ENCODE peak calls at places on chromosomes 16 and 17, in ten cellular contexts. One of them, this sample, is unnamed.

GRCh38 chr17:43552229-43552837 is 6.2 kb upstream of the ETV4 start:
- DNase-seq in coronary artery: no peak
- DNase-seq in CD4-positive, CD25-positive, alpha-beta regulatory T cell: no peak
- DNase-seq in tibial nerve: no peak
- DNase-seq in cardiac fibroblast: no peak
- DNase-seq in uterus: no peak
- DNase-seq in heart left ventricle: no peak
- DNase-seq in AG04450: no peak
- DNase-seq in cardiac muscle cell: no peak
- DNase-seq in fibroblast of pulmonary artery: no peak
- DNase-seq in this sample: no peak

GRCh38 chr17:46832945-46833839 is 14.7 kb upstream of the WNT3 start:
- DNase-seq in coronary artery: no peak
- DNase-seq in CD4-positive, CD25-positive, alpha-beta regulatory T cell: no peak
- DNase-seq in tibial nerve: no peak
- DNase-seq in cardiac fibroblast: peak; percentile 71
- DNase-seq in uterus: no peak
- DNase-seq in heart left ventricle: no peak
- DNase-seq in AG04450: peak; percentile 44
- DNase-seq in cardiac muscle cell: peak; percentile 52
- DNase-seq in fibroblast of pulmonary artery: peak; percentile 31
- DNase-seq in this sample: no peak

GRCh38 chr16:79589495-79590134 is 10.9 kb downstream of the MAF start:
- DNase-seq in coronary artery: no peak
- DNase-seq in CD4-positive, CD25-positive, alpha-beta regulatory T cell: no peak
- DNase-seq in tibial nerve: no peak
- DNase-seq in cardiac fibroblast: no peak
- DNase-seq in uterus: peak; percentile 41
- DNase-seq in heart left ventricle: peak; percentile 65
- DNase-seq in AG04450: no peak
- DNase-seq in cardiac muscle cell: no peak
- DNase-seq in fibroblast of pulmonary artery: no peak
- DNase-seq in this sample: no peak

GRCh38 chr16:84292032-84292431 is 2.6 kb upstream of the WFDC1 start:
- DNase-seq in coronary artery: no peak
- DNase-seq in CD4-positive, CD25-positive, alpha-beta regulatory T cell: no peak
- DNase-seq in tibial nerve: no peak
- DNase-seq in cardiac fibroblast: no peak
- DNase-seq in uterus: no peak
- DNase-seq in heart left ventricle: no peak
- DNase-seq in AG04450: no peak
- DNase-seq in cardiac muscle cell: no peak
- DNase-seq in fibroblast of pulmonary artery: no peak
- DNase-seq in this sample: no peak

GRCh38 chr16:2467301-2468141 is 3.6 kb upstream of the NTN3 start:
- DNase-seq in coronary artery: no peak
- DNase-seq in CD4-positive, CD25-positive, alpha-beta regulatory T cell: no peak
- DNase-seq in tibial nerve: peak; percentile 66
- DNase-seq in cardiac fibroblast: peak; percentile 59
- DNase-seq in uterus: peak; percentile 80
- DNase-seq in heart left ventricle: peak; percentile 87
- DNase-seq in AG04450: no peak
- DNase-seq in cardiac muscle cell: peak; percentile 76
- DNase-seq in fibroblast of pulmonary artery: peak; percentile 60
- DNase-seq in this sample: peak; percentile 84

GRCh38 chr17:49074851-49075540 is 57.6 kb upstream of the B4GALNT2 start:
- DNase-seq in coronary artery: no peak
- DNase-seq in CD4-positive, CD25-positive, alpha-beta regulatory T cell: no peak
- DNase-seq in tibial nerve: no peak
- DNase-seq in cardiac fibroblast: no peak
- DNase-seq in uterus: no peak
- DNase-seq in heart left ventricle: no peak
- DNase-seq in AG04450: no peak
- DNase-seq in cardiac muscle cell: peak; percentile 27
- DNase-seq in fibroblast of pulmonary artery: no peak
- DNase-seq in this sample: no peak

GRCh38 chr17:1904273-1905052 is 74.7 kb downstream of the RPA1 start:
- DNase-seq in coronary artery: no peak
- DNase-seq in CD4-positive, CD25-positive, alpha-beta regulatory T cell: no peak
- DNase-seq in tibial nerve: no peak
- DNase-seq in cardiac fibroblast: no peak
- DNase-seq in uterus: no peak
- DNase-seq in heart left ventricle: no peak
- DNase-seq in AG04450: no peak
- DNase-seq in cardiac muscle cell: no peak
- DNase-seq in fibroblast of pulmonary artery: no peak
- DNase-seq in this sample: no peak

GRCh38 chr17:44970136-44970737 is 2.1 kb upstream of the C1QL1 start:
- DNase-seq in coronary artery: no peak
- DNase-seq in CD4-positive, CD25-positive, alpha-beta regulatory T cell: no peak
- DNase-seq in tibial nerve: no peak
- DNase-seq in cardiac fibroblast: no peak
- DNase-seq in uterus: peak; percentile 58
- DNase-seq in heart left ventricle: no peak
- DNase-seq in AG04450: no peak
- DNase-seq in cardiac muscle cell: peak; percentile 44
- DNase-seq in fibroblast of pulmonary artery: no peak
- DNase-seq in this sample: peak; percentile 68

GRCh38 chr17:56679148-56679766 is 85.8 kb downstream of the NOG start:
- DNase-seq in coronary artery: no peak
- DNase-seq in CD4-positive, CD25-positive, alpha-beta regulatory T cell: peak; percentile 25
- DNase-seq in tibial nerve: peak; percentile 20
- DNase-seq in cardiac fibroblast: peak; percentile 53
- DNase-seq in uterus: no peak
- DNase-seq in heart left ventricle: no peak
- DNase-seq in AG04450: no peak
- DNase-seq in cardiac muscle cell: peak; percentile 47
- DNase-seq in fibroblast of pulmonary artery: peak; percentile 41
- DNase-seq in this sample: no peak

GRCh38 chr16:1156983-1157638 is 4.2 kb downstream of the CACNA1H start:
- DNase-seq in coronary artery: no peak
- DNase-seq in CD4-positive, CD25-positive, alpha-beta regulatory T cell: no peak
- DNase-seq in tibial nerve: no peak
- DNase-seq in cardiac fibroblast: no peak
- DNase-seq in uterus: no peak
- DNase-seq in heart left ventricle: no peak
- DNase-seq in AG04450: no peak
- DNase-seq in cardiac muscle cell: no peak
- DNase-seq in fibroblast of pulmonary artery: no peak
- DNase-seq in this sample: no peak

GRCh38 chr16:84821728-84822676 is 2.2 kb downstream of the CRISPLD2 start:
- DNase-seq in coronary artery: no peak
- DNase-seq in CD4-positive, CD25-positive, alpha-beta regulatory T cell: no peak
- DNase-seq in tibial nerve: no peak
- DNase-seq in cardiac fibroblast: no peak
- DNase-seq in uterus: peak; percentile 66
- DNase-seq in heart left ventricle: no peak
- DNase-seq in AG04450: no peak
- DNase-seq in cardiac muscle cell: peak; percentile 63
- DNase-seq in fibroblast of pulmonary artery: peak; percentile 67
- DNase-seq in this sample: peak; percentile 75

GRCh38 chr17:7558544-7559306 is at the start of gene TNFSF13:
- DNase-seq in coronary artery: no peak
- DNase-seq in CD4-positive, CD25-positive, alpha-beta regulatory T cell: no peak
- DNase-seq in tibial nerve: peak; percentile 50
- DNase-seq in cardiac fibroblast: no peak
- DNase-seq in uterus: no peak
- DNase-seq in heart left ventricle: peak; percentile 79
- DNase-seq in AG04450: no peak
- DNase-seq in cardiac muscle cell: no peak
- DNase-seq in fibroblast of pulmonary artery: no peak
- DNase-seq in this sample: peak; percentile 81
- H3K4me3 ChIP-seq in coronary artery: peak within 1 kb of the TSS; percentile 95
- H3K4me3 ChIP-seq in CD4-positive, CD25-positive, alpha-beta regulatory T cell: no peak within 1 kb of the TSS
- H3K4me3 ChIP-seq in tibial nerve: peak within 1 kb of the TSS; percentile 18
- H3K4me3 ChIP-seq in cardiac fibroblast: no peak within 1 kb of the TSS
- H3K4me3 ChIP-seq in uterus: peak within 1 kb of the TSS; percentile 12
- H3K4me3 ChIP-seq in heart left ventricle: no peak within 1 kb of the TSS
- H3K4me3 ChIP-seq in AG04450: no peak within 1 kb of the TSS
- H3K4me3 ChIP-seq in cardiac muscle cell: no peak within 1 kb of the TSS
- H3K4me3 ChIP-seq in fibroblast of pulmonary artery: peak within 1 kb of the TSS; percentile 24
- H3K4me3 ChIP-seq in this sample: no peak within 1 kb of the TSS

DNA sequence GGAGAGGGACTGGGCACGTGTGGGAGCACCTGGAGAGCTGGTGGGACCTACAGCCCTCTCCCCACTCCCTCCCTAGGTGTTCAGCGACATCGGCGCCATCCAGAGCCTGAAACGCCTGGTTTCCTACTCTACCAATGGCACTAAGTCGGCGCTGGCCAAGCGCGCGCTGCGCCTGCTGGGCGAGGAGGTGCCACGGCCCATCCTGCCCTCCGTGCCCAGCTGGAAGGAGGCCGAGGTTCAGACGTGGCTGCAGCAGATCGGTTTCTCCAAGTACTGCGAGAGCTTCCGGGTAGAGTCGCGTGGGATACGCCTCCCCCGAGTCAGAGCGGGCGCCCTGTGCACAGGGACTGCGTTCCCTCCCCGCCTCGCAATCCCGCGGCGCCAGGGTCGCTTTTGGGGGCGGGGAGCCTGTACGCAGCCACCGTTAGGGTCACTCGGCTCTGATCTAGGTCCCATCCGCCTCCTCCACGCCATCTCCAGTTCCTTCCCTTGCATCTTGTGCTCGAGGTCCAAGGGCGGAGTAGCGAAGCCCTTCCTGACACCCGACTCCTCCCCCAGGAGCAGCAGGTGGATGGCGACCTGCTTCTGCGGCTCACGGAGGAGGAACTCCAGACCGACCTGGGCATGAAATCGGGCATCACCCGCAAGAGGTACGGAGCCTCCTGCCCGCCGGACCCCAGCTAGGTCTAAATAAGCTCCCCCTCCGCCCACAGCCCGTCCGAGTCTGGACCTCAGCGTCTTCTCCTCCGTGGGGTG is 13.0 kb downstream of the SARM1 start:
- DNase-seq in coronary artery: no peak
- DNase-seq in CD4-positive, CD25-positive, alpha-beta regulatory T cell: peak; percentile 57
- DNase-seq in tibial nerve: peak; percentile 14
- DNase-seq in cardiac fibroblast: no peak
- DNase-seq in uterus: no peak
- DNase-seq in heart left ventricle: no peak
- DNase-seq in AG04450: no peak
- DNase-seq in cardiac muscle cell: no peak
- DNase-seq in fibroblast of pulmonary artery: no peak
- DNase-seq in this sample: peak; percentile 81
- H3K4me3 ChIP-seq in coronary artery: peak overlapping the region; percentile 65
- H3K4me3 ChIP-seq in CD4-positive, CD25-positive, alpha-beta regulatory T cell: peak overlapping the region; percentile 78
- H3K4me3 ChIP-seq in tibial nerve: peak overlapping the region; percentile 3
- H3K4me3 ChIP-seq in cardiac fibroblast: peak overlapping the region; percentile 17
- H3K4me3 ChIP-seq in uterus: peak overlapping the region; percentile 16
- H3K4me3 ChIP-seq in heart left ventricle: peak overlapping the region; percentile 16
- H3K4me3 ChIP-seq in AG04450: no peak overlapping the region
- H3K4me3 ChIP-seq in cardiac muscle cell: peak overlapping the region; percentile 23
- H3K4me3 ChIP-seq in fibroblast of pulmonary artery: no peak overlapping the region
- H3K4me3 ChIP-seq in this sample: no peak overlapping the region

GRCh38 chr16:71453051-71453450 is 9.0 kb downstream of the ZNF23 start:
- DNase-seq in coronary artery: no peak
- DNase-seq in CD4-positive, CD25-positive, alpha-beta regulatory T cell: no peak
- DNase-seq in tibial nerve: no peak
- DNase-seq in cardiac fibroblast: no peak
- DNase-seq in uterus: no peak
- DNase-seq in heart left ventricle: no peak
- DNase-seq in AG04450: no peak
- DNase-seq in cardiac muscle cell: no peak
- DNase-seq in fibroblast of pulmonary artery: no peak
- DNase-seq in this sample: no peak
- H3K4me3 ChIP-seq in coronary artery: no peak overlapping the region
- H3K4me3 ChIP-seq in CD4-positive, CD25-positive, alpha-beta regulatory T cell: no peak overlapping the region
- H3K4me3 ChIP-seq in tibial nerve: no peak overlapping the region
- H3K4me3 ChIP-seq in cardiac fibroblast: no peak overlapping the region
- H3K4me3 ChIP-seq in uterus: no peak overlapping the region
- H3K4me3 ChIP-seq in heart left ventricle: no peak overlapping the region
- H3K4me3 ChIP-seq in AG04450: no peak overlapping the region
- H3K4me3 ChIP-seq in cardiac muscle cell: no peak overlapping the region
- H3K4me3 ChIP-seq in fibroblast of pulmonary artery: no peak overlapping the region
- H3K4me3 ChIP-seq in this sample: no peak overlapping the region

GRCh38 chr16:56620311-56620897 is 5.2 kb upstream of the MT1E start:
- DNase-seq in coronary artery: no peak
- DNase-seq in CD4-positive, CD25-positive, alpha-beta regulatory T cell: no peak
- DNase-seq in tibial nerve: no peak
- DNase-seq in cardiac fibroblast: no peak
- DNase-seq in uterus: no peak
- DNase-seq in heart left ventricle: no peak
- DNase-seq in AG04450: no peak
- DNase-seq in cardiac muscle cell: no peak
- DNase-seq in fibroblast of pulmonary artery: no peak
- DNase-seq in this sample: no peak

GRCh38 chr16:56617212-56618085 is 8.1 kb upstream of the MT1E start:
- DNase-seq in coronary artery: peak; percentile 86
- DNase-seq in CD4-positive, CD25-positive, alpha-beta regulatory T cell: peak; percentile 36
- DNase-seq in tibial nerve: no peak
- DNase-seq in cardiac fibroblast: peak; percentile 78
- DNase-seq in uterus: peak; percentile 75
- DNase-seq in heart left ventricle: peak; percentile 90
- DNase-seq in AG04450: no peak
- DNase-seq in cardiac muscle cell: peak; percentile 82
- DNase-seq in fibroblast of pulmonary artery: peak; percentile 68
- DNase-seq in this sample: peak; percentile 93

GRCh38 chr16:56616608-56617211 is 8.3 kb downstream of the MT2A start:
- DNase-seq in coronary artery: peak; percentile 66
- DNase-seq in CD4-positive, CD25-positive, alpha-beta regulatory T cell: no peak
- DNase-seq in tibial nerve: no peak
- DNase-seq in cardiac fibroblast: no peak
- DNase-seq in uterus: no peak
- DNase-seq in heart left ventricle: no peak
- DNase-seq in AG04450: no peak
- DNase-seq in cardiac muscle cell: no peak
- DNase-seq in fibroblast of pulmonary artery: no peak
- DNase-seq in this sample: no peak

GRCh38 chr16:56615353-56615752 is 7.0 kb downstream of the MT2A start:
- DNase-seq in coronary artery: no peak
- DNase-seq in CD4-positive, CD25-positive, alpha-beta regulatory T cell: no peak
- DNase-seq in tibial nerve: no peak
- DNase-seq in cardiac fibroblast: peak; percentile 71
- DNase-seq in uterus: no peak
- DNase-seq in heart left ventricle: no peak
- DNase-seq in AG04450: no peak
- DNase-seq in cardiac muscle cell: peak; percentile 31
- DNase-seq in fibroblast of pulmonary artery: peak; percentile 37
- DNase-seq in this sample: no peak

DNA sequence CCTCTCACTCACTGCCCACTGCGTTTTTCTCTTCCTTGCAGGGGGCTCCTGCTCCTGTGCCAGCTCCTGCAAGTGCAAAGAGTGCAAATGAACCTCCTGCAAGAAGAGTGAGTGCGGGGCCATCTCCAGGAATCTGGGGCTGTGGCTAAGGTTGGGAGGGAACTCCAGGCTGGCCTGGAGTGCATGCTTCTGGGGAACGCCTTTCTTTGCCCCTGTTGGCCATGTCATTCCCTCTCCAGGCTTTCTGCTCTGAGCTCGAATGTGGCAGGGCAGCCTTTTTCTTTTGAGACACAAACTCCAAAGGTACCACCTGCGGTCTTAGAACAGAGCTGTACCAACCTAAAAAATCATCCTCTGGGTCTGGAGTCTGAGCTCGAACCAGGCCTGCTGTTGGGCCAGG is 7.4 kb upstream of the MT1E start:
- DNase-seq in coronary artery: no peak
- DNase-seq in CD4-positive, CD25-positive, alpha-beta regulatory T cell: no peak
- DNase-seq in tibial nerve: no peak
- DNase-seq in cardiac fibroblast: no peak
- DNase-seq in uterus: no peak
- DNase-seq in heart left ventricle: no peak
- DNase-seq in AG04450: no peak
- DNase-seq in cardiac muscle cell: no peak
- DNase-seq in fibroblast of pulmonary artery: no peak
- DNase-seq in this sample: no peak
- H3K4me3 ChIP-seq in coronary artery: peak overlapping the region; percentile 70
- H3K4me3 ChIP-seq in CD4-positive, CD25-positive, alpha-beta regulatory T cell: no peak overlapping the region
- H3K4me3 ChIP-seq in tibial nerve: no peak overlapping the region
- H3K4me3 ChIP-seq in cardiac fibroblast: no peak overlapping the region
- H3K4me3 ChIP-seq in uterus: no peak overlapping the region
- H3K4me3 ChIP-seq in heart left ventricle: no peak overlapping the region
- H3K4me3 ChIP-seq in AG04450: no peak overlapping the region
- H3K4me3 ChIP-seq in cardiac muscle cell: no peak overlapping the region
- H3K4me3 ChIP-seq in fibroblast of pulmonary artery: no peak overlapping the region
- H3K4me3 ChIP-seq in this sample: no peak overlapping the region

This sample was measured in aorta.